ENCODE peak calls at places on chromosomes 2 and 18, in five cellular contexts. M is right atrium auricular region, U is fibroblast of pulmonary artery, C is IMR-90, O is neural crest cell. L is an unnamed sample.

GRCh38 chr2:236964291-236964690 is 121.4 kb upstream of the COPS8 start:
- DNase-seq in M (no peak), U (no peak), C (no peak), O (no peak), L (no peak)

GRCh38 chr18:63224574-63224973 is 95.0 kb downstream of the BCL2 start:
- DNase-seq in M (no peak), U (no peak), C (no peak), O (no peak), L (no peak)

GRCh38 chr2:239670463-239671120 is 269.8 kb upstream of the HDAC4 start:
- DNase-seq in M (no peak), U (no peak), C (no peak), O (no peak), L (no peak)

GRCh38 chr2:128450211-128451015 is 131.7 kb upstream of the HS6ST1 start:
- DNase-seq in M (peak), U (no peak), C (no peak), O (no peak), L (no peak)

GRCh38 chr2:46352621-46353020 is 55.4 kb downstream of the EPAS1 start:
- DNase-seq in M (no peak), U (no peak), C (no peak), O (no peak), L (no peak)

GRCh38 chr2:387980-388421 is 100.1 kb upstream of the ALKAL2 start:
- DNase-seq in M (peak), U (no peak), C (no peak), O (no peak), L (no peak)

GRCh38 chr2:5984946-5985345 is 292.8 kb downstream of the SOX11 start:
- DNase-seq in M (no peak), U (no peak), C (no peak), O (no peak), L (no peak)

GRCh38 chr18:57943723-57944122 is 100.3 kb upstream of the NEDD4L start:
- DNase-seq in M (no peak), U (peak), C (peak), O (no peak), L (peak)

GRCh38 chr18:74229005-74229404 is 62.8 kb downstream of the CYB5A start:
- DNase-seq in M (no peak), U (no peak), C (no peak), O (no peak), L (no peak)

GRCh38 chr2:229344151-229344551 is 73.1 kb upstream of the PID1 start:
- DNase-seq in M (no peak), U (no peak), C (no peak), O (no peak), L (peak)

GRCh38 chr18:45316127-45316526 is 299.1 kb upstream of the SLC14A2 start:
- DNase-seq in M (no peak), U (no peak), C (no peak), O (no peak), L (no peak)

GRCh38 chr2:16050261-16051045 is 110.1 kb downstream of the MYCN start:
- DNase-seq in M (no peak), U (no peak), C (no peak), O (no peak), L (no peak)

GRCh38 chr2:18441583-18441982 is 118.9 kb downstream of the RDH14 start:
- DNase-seq in M (no peak), U (no peak), C (no peak), O (no peak), L (peak)

GRCh38 chr2:78263571-78263970 is 741.4 kb upstream of the LRRTM4 start:
- DNase-seq in M (no peak), U (no peak), C (no peak), O (no peak), L (no peak)

GRCh38 chr2:239257511-239257937 is 143.3 kb downstream of the HDAC4 start:
- DNase-seq in M (no peak), U (peak), C (peak), O (no peak), L (peak)

GRCh38 chr2:165953306-165953654 is 296 bp downstream of the TTC21B start:
- DNase-seq in M (peak), U (no peak), C (no peak), O (no peak), L (no peak)

GRCh38 chr18:9619545-9619944 is 5.2 kb upstream of the PPP4R1 start:
- DNase-seq in M (no peak), U (peak), C (peak), O (no peak), L (peak)

GRCh38 chr18:41371718-41372117 is 583.3 kb upstream of the PIK3C3 start:
- DNase-seq in M (no peak), U (peak), C (peak), O (no peak), L (no peak)

GRCh38 chr2:168717790-168718502 is 84.5 kb upstream of the NOSTRIN start:
- DNase-seq in M (no peak), U (no peak), C (no peak), O (no peak), L (peak)
- TF ChIP-seq CTCF in M (no peak), U (no peak), C (no peak), O (no peak), L (no peak)

GRCh38 chr2:48145845-48146452 is 239.7 kb upstream of the FBXO11 start:
- DNase-seq in M (no peak), U (peak), C (peak), O (no peak), L (peak)
- TF ChIP-seq CTCF in M (no peak), U (no peak), C (no peak), O (no peak), L (no peak)

GRCh38 chr2:160087854-160088745 is 25.7 kb upstream of the PLA2R1 start:
- DNase-seq in M (no peak), U (peak), C (peak), O (no peak), L (no peak)

GRCh38 chr2:160091381-160091780 is 29.0 kb upstream of the PLA2R1 start:
- DNase-seq in M (no peak), U (peak), C (peak), O (no peak), L (peak)

GRCh38 chr2:160085662-160086061 is 23.2 kb upstream of the PLA2R1 start:
- DNase-seq in M (no peak), U (no peak), C (no peak), O (no peak), L (no peak)
- TF ChIP-seq CTCF in M (no peak), U (peak), C (peak), O (peak), L (no peak)

GRCh38 chr2:108858894-108859293 is 72.3 kb downstream of the CCDC138 start:
- DNase-seq in M (no peak), U (peak), C (peak), O (no peak), L (peak)

GRCh38 chr2:108853421-108853820 is 66.8 kb downstream of the CCDC138 start:
- DNase-seq in M (no peak), U (peak), C (peak), O (no peak), L (peak)

GRCh38 chr2:108852375-108852774 is 65.8 kb downstream of the CCDC138 start:
- DNase-seq in M (no peak), U (no peak), C (no peak), O (no peak), L (no peak)

GRCh38 chr2:108854484-108854883 is 67.9 kb downstream of the CCDC138 start:
- DNase-seq in M (no peak), U (no peak), C (no peak), O (no peak), L (no peak)

DNA sequence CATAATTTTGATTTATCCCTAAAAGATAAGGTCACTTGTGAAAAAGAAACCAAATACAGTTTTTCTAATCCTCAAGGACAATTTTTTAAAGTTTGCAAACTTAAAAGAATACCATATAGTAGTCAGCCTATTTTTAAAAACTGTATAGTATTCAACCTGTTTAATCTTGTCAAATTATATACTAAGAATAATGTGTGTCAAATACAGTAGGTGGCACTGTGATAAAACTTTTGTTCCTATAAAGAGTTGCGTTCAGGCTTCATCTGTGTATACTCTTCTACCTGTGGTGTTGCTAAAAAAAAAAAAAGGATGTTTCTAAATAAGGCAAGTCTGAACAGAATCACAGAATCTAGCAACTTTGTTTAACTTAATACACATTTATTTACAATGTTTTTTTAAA is 68.6 kb downstream of the CCDC138 start:
- DNase-seq in M (no peak), U (peak), C (peak), O (no peak), L (peak)
- TF ChIP-seq CTCF in M (peak), U (peak), C (peak), O (peak), L (no peak)

DNA sequence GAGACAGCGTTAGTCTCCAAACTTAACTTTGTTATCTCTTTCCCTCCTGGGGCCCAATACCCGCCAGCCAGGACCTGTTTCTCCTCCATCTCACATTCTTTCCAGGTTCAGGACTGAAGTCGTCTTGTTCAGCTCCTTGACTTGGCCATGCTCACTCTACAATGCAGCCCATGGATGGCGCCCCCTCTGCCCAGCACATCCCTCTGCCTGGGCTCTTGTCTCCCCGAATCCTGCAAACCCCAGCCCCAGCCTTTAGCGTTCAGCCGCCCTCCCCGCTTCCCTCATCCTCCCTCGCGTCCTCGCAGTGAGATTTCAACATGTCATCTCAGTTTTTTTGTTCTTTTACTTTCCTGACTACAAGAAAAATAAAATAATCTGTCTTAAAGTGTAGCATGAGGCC is 1.2 kb downstream of the FAM178B start:
- DNase-seq in M (no peak), U (no peak), C (no peak), O (no peak), L (no peak)
- TF ChIP-seq CTCF in M (no peak), U (no peak), C (no peak), O (no peak), L (no peak)

GRCh38 chr2:205563646-205564045 is 118.7 kb upstream of the NRP2 start:
- DNase-seq in M (no peak), U (no peak), C (no peak), O (no peak), L (no peak)
- TF ChIP-seq CTCF in M (peak), U (peak), C (no peak), O (peak), L (no peak)

GRCh38 chr2:43269074-43269572 is 42.7 kb upstream of the ZFP36L2 start:
- DNase-seq in M (peak), U (peak), C (peak), O (no peak), L (peak)
- TF ChIP-seq CTCF in M (no peak), U (peak), C (peak), O (no peak), L (no peak)

L was measured in astrocyte.